ENCODE peak calls at places on chromosomes 7 and 10, in five cellular contexts. E, H, N, Z and F are unnamed samples.

GRCh38 chr7:22142593-22142992 is 196.9 kb upstream of the CDCA7L start:
- DNase-seq in E (no peak), H (no peak), N (no peak), Z (no peak), F (no peak)

GRCh38 chr7:43694399-43694748 is 34.9 kb downstream of the COA1 start:
- DNase-seq in E (no peak), H (peak), N (no peak), Z (no peak), F (no peak)

GRCh38 chr7:142767451-142767850 is 3.3 kb upstream of the PRSS2 start:
- DNase-seq in E (no peak), H (no peak), N (no peak), Z (no peak), F (no peak)

GRCh38 chr10:113470372-113471240 is 82.2 kb upstream of the HABP2 start:
- DNase-seq in E (no peak), H (no peak), N (no peak), Z (no peak), F (peak)

GRCh38 chr10:82319046-82319445 is 444.1 kb downstream of the NRG3 start:
- DNase-seq in E (no peak), H (no peak), N (no peak), Z (no peak), F (no peak)

GRCh38 chr7:108211382-108212201 is 81.4 kb upstream of the LAMB4 start:
- DNase-seq in E (peak), H (peak), N (no peak), Z (no peak), F (no peak)

GRCh38 chr10:1299041-1299726 is 243.0 kb downstream of the WDR37 start:
- DNase-seq in E (no peak), H (no peak), N (no peak), Z (no peak), F (no peak)

GRCh38 chr10:12262278-12262981 is 66.4 kb downstream of the CDC123 start:
- DNase-seq in E (no peak), H (no peak), N (no peak), Z (no peak), F (no peak)

GRCh38 chr10:102593074-102593803 is 51.0 kb upstream of the TRIM8 start:
- DNase-seq in E (no peak), H (peak), N (no peak), Z (no peak), F (no peak)

GRCh38 chr7:106111671-106112117 is 418 bp downstream of the SYPL1 start:
- DNase-seq in E (no peak), H (peak), N (no peak), Z (no peak), F (peak)

GRCh38 chr10:64071218-64071617 is 550.0 kb downstream of the REEP3 start:
- DNase-seq in E (no peak), H (no peak), N (no peak), Z (no peak), F (no peak)

GRCh38 chr7:44565795-44566559 is 7.7 kb downstream of the DDX56 start:
- DNase-seq in E (no peak), H (no peak), N (no peak), Z (no peak), F (no peak)

GRCh38 chr7:41732279-41733062 is 29.6 kb upstream of the INHBA start:
- DNase-seq in E (no peak), H (no peak), N (no peak), Z (no peak), F (peak)

GRCh38 chr10:105042906-105043552 is 401.9 kb downstream of the SORCS3 start:
- DNase-seq in E (no peak), H (no peak), N (no peak), Z (no peak), F (no peak)

GRCh38 chr7:27141138-27141537 is 2.3 kb downstream of the HOXA5 start:
- DNase-seq in E (no peak), H (no peak), N (no peak), Z (no peak), F (no peak)

GRCh38 chr10:126169899-126170298 is 218.4 kb downstream of the ADAM12 start:
- DNase-seq in E (no peak), H (no peak), N (no peak), Z (no peak), F (no peak)

GRCh38 chr7:2876031-2876862 is 32.1 kb upstream of the GNA12 start:
- DNase-seq in E (no peak), H (peak), N (no peak), Z (no peak), F (peak)

GRCh38 chr7:150941983-150942590 is 36.0 kb downstream of the KCNH2 start:
- DNase-seq in E (peak), H (no peak), N (no peak), Z (no peak), F (no peak)

GRCh38 chr7:158549834-158550700 is 37.6 kb downstream of the PTPRN2 start:
- DNase-seq in E (no peak), H (no peak), N (no peak), Z (no peak), F (no peak)

GRCh38 chr7:48298779-48299178 is 127.5 kb downstream of the ABCA13 start:
- DNase-seq in E (no peak), H (peak), N (no peak), Z (no peak), F (no peak)

GRCh38 chr10:88097092-88097894 is 233.9 kb downstream of the PTEN start:
- DNase-seq in E (no peak), H (no peak), N (no peak), Z (no peak), F (no peak)

GRCh38 chr10:60877777-60878120 is 66.2 kb downstream of the RHOBTB1 start:
- DNase-seq in E (no peak), H (no peak), N (no peak), Z (no peak), F (no peak)

GRCh38 chr10:26216949-26217395 is 398 bp downstream of the GAD2 start:
- DNase-seq in E (no peak), H (no peak), N (no peak), Z (no peak), F (no peak)

GRCh38 chr10:59561397-59562121 is 148.1 kb downstream of the SLC16A9 start:
- DNase-seq in E (no peak), H (no peak), N (no peak), Z (no peak), F (no peak)

GRCh38 chr10:15901889-15902288 is 41.6 kb upstream of the MINDY3 start:
- DNase-seq in E (no peak), H (no peak), N (peak), Z (no peak), F (no peak)

GRCh38 chr10:8060704-8061121 is 6.2 kb downstream of the GATA3 start:
- DNase-seq in E (no peak), H (no peak), N (no peak), Z (peak), F (no peak)

GRCh38 chr7:70380315-70381027 is 751.5 kb upstream of the GALNT17 start:
- DNase-seq in E (no peak), H (no peak), N (no peak), Z (no peak), F (no peak)

GRCh38 chr10:119006451-119007210 is 22.9 kb upstream of the NANOS1 start:
- DNase-seq in E (no peak), H (peak), N (no peak), Z (no peak), F (peak)

GRCh38 chr7:81761821-81762220 is 8.0 kb downstream of the HGF start:
- DNase-seq in E (peak), H (no peak), N (no peak), Z (no peak), F (no peak)

GRCh38 chr10:70106958-70107791 is 25.4 kb downstream of the AIFM2 start:
- DNase-seq in E (peak), H (no peak), N (peak), Z (peak), F (peak)

GRCh38 chr7:55497521-55497920 is 74.8 kb downstream of the VOPP1 start:
- DNase-seq in E (no peak), H (no peak), N (no peak), Z (no peak), F (no peak)

GRCh38 chr7:84700563-84701370 is 486.1 kb downstream of the SEMA3D start:
- DNase-seq in E (no peak), H (no peak), N (no peak), Z (no peak), F (no peak)

GRCh38 chr7:5776894-5777645 is 4.4 kb downstream of the RNF216 start:
- DNase-seq in E (no peak), H (no peak), N (no peak), Z (no peak), F (no peak)

GRCh38 chr7:138842111-138842510 is 44.1 kb upstream of the ATP6V0A4 start:
- DNase-seq in E (peak), H (peak), N (peak), Z (no peak), F (no peak)

GRCh38 chr7:30755384-30756154 is 3.6 kb downstream of the INMT start:
- DNase-seq in E (no peak), H (peak), N (no peak), Z (no peak), F (peak)

GRCh38 chr10:13100349-13101294 is 659 bp downstream of the OPTN start:
- DNase-seq in E (peak), H (peak), N (no peak), Z (peak), F (peak)

GRCh38 chr7:79091661-79092060 is 361.8 kb downstream of the MAGI2 start:
- DNase-seq in E (no peak), H (peak), N (no peak), Z (no peak), F (no peak)

GRCh38 chr10:123148414-123149161 is 652 bp downstream of the HMX2 start:
- DNase-seq in E (peak), H (peak), N (no peak), Z (peak), F (no peak)

GRCh38 chr10:110501142-110501937 is 3.6 kb downstream of the DUSP5 start:
- DNase-seq in E (peak), H (peak), N (no peak), Z (no peak), F (peak)

GRCh38 chr10:120998782-120999285 is 147.7 kb downstream of the WDR11 start:
- DNase-seq in E (no peak), H (no peak), N (no peak), Z (no peak), F (no peak)
- H3K14ac ChIP-seq in E (no peak), H (no peak), N (no peak), Z (no peak), F (no peak)

DNA sequence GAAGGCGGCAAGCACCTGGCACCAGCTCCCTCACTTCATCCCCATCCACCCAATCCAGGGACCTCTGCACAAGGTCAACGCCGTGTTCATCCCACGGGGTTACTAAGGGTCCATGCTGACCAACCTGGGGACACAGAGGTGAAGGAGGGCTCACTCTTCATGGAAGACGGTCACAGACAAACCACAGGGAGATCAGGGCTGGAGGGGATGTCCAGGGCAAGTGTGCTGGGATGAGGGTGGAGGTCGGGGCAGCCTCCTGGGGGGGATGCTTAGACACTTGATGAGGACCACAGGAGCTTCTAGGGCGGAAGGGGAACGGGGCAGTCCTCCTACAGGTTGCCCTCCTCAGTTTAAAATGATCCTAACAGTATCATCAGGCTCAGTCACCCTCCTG is 46.7 kb downstream of the FAM53B start:
- DNase-seq in E (no peak), H (no peak), N (no peak), Z (no peak), F (no peak)
- H3K9ac ChIP-seq in E (no peak), H (no peak), N (no peak), Z (no peak), F (no peak)

DNA sequence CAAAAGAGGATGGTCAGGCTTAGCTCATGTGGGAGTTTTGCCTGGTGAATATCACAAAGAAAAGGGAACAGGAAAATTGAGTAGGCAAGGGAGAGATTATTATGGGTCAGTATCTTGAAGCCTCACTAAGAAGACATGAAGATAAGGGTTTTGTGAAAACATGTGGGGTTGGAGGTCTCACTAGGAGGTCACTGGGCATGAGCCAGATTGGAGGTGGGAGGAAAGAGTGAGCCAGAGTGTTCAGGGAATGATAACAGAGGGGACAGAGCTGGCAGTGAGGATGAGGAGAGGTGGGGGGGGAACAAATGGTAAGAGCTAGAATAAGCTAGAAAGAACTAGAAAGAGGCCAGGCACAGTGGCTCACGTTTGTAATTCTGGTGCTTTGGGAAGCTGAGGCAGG is 374.3 kb downstream of the GRID1 start:
- DNase-seq in E (no peak), H (no peak), N (no peak), Z (no peak), F (no peak)
- H2BK12ac ChIP-seq in E (no peak), H (no peak), N (no peak), Z (no peak), F (no peak)

GRCh38 chr10:28201666-28202400 is 101.0 kb downstream of the MPP7 start:
- DNase-seq in E (no peak), H (no peak), N (no peak), Z (no peak), F (no peak)

GRCh38 chr10:28207799-28208198 is 95.1 kb downstream of the MPP7 start:
- DNase-seq in E (no peak), H (no peak), N (no peak), Z (no peak), F (no peak)

GRCh38 chr10:28200804-28201203 is 102.1 kb downstream of the MPP7 start:
- DNase-seq in E (no peak), H (no peak), N (no peak), Z (no peak), F (no peak)

GRCh38 chr10:28202941-28203352 is 99.9 kb downstream of the MPP7 start:
- DNase-seq in E (no peak), H (no peak), N (no peak), Z (no peak), F (no peak)
- H3K14ac ChIP-seq in E (no peak), H (no peak), N (no peak), Z (no peak), F (no peak)

DNA sequence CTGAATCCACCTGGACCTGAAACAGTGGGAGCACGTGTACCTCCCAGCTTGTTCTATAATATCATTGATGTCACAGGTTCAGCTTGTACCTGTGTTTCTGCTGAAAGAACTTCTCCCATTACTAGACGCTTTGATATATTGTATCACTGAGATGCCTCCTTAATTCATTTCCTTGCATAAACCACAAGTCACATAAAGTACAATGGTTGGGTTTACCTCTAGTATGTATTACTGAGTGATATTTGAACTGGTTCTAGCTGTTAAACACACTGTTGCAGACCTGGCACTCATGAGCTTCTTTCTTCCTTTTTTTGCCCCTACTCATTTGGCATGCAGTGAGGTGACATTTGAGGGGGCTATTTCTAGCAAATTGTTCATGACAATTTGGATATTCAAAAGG is 106.6 kb upstream of the KLF14 start:
- DNase-seq in E (no peak), H (no peak), N (no peak), Z (no peak), F (no peak)
- H3K9ac ChIP-seq in E (no peak), H (no peak), N (no peak), Z (no peak), F (no peak)

GRCh38 chr10:62266147-62266546 is 2.5 kb downstream of the RTKN2 start:
- DNase-seq in E (no peak), H (no peak), N (no peak), Z (no peak), F (no peak)

GRCh38 chr10:62266611-62267010 is 2.0 kb downstream of the RTKN2 start:
- DNase-seq in E (no peak), H (no peak), N (no peak), Z (no peak), F (no peak)

GRCh38 chr10:62264126-62264525 is 4.5 kb downstream of the RTKN2 start:
- DNase-seq in E (no peak), H (no peak), N (no peak), Z (no peak), F (no peak)

GRCh38 chr10:62268027-62268398 is 631 bp downstream of the RTKN2 start:
- DNase-seq in E (no peak), H (no peak), N (no peak), Z (no peak), F (no peak)

DNA sequence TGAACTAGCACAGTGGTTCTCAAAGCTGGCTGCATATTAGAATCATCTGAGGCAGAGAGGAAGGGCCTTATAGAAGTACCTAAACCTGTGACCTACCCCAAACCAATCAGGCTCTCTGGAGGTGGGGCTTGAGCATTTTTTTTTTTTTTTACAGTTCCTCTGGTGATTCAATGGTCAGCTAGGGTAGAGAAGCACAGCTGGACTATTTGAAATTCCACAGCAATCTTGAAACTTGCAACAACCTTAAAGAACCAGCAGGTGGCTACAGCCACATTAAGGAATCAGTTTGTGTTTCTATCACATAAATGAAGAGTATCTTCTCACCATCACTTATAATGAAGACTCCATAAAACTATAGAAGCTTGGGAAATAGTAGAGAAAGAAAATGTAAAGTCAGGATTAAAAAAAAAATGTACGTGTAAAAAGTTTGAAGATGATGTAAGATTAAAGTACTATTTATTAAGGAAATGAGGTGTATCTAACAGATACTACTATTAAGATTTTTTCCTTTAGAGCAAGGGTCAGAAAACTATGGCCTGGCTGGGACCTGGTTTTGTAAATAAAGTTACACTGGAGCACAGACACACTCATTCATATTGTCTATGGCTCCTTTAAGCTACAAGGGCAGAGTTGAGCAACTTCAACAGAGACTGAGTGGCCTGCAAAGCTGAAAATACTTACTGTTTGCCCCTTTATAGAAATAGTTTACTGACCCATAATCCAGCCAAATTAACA is 3.8 kb downstream of the RTKN2 start:
- DNase-seq in E (peak), H (peak), N (peak), Z (peak), F (peak)
- H2BK12ac ChIP-seq in E (no peak), H (no peak), N (no peak), Z (no peak), F (no peak)

GRCh38 chr7:116570306-116570705 is 45.5 kb downstream of the CAV1 start:
- DNase-seq in E (no peak), H (peak), N (no peak), Z (no peak), F (no peak)

GRCh38 chr7:116571552-116571951 is 46.7 kb downstream of the CAV1 start:
- DNase-seq in E (no peak), H (no peak), N (no peak), Z (no peak), F (no peak)

GRCh38 chr7:116572036-116572435 is 47.2 kb downstream of the CAV1 start:
- DNase-seq in E (no peak), H (no peak), N (no peak), Z (no peak), F (no peak)

GRCh38 chr7:116569737-116570136 is 44.9 kb downstream of the CAV1 start:
- DNase-seq in E (no peak), H (peak), N (no peak), Z (no peak), F (no peak)

GRCh38 chr7:116571037-116571436 is 46.2 kb downstream of the CAV1 start:
- DNase-seq in E (no peak), H (peak), N (no peak), Z (no peak), F (no peak)
- H3K14ac ChIP-seq in E (no peak), H (no peak), N (no peak), Z (no peak), F (no peak)

DNA sequence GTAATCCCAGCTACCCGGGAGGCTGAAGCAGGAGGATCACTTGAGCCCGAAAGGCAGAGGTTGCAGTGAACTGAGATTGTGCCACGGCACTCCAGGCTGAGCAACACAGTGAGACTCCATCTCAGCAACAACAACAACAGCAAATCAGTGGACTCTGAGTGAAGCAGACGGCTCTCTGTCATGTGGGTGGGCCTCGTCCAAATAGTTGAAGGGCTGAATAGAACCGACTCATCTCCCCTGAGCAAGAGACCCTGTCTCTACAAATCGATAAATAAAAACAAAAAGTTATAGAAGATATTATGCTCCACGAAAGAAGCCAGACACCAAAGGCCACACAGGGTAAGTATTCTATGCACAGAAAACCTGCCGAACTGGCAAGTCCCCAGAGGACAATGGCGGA is 45.9 kb downstream of the UNCX start:
- DNase-seq in E (no peak), H (no peak), N (no peak), Z (no peak), F (no peak)
- H3K9ac ChIP-seq in E (no peak), H (no peak), N (no peak), Z (peak), F (no peak)